ENCODE peak calls at places on chromosome 6, in eight cellular contexts. One of them, this sample, is unnamed.

GRCh38 chr6:71347119-71347518 is 58.5 kb downstream of the OGFRL1 start:
- DNase-seq in A673: no peak
- DNase-seq in upper lobe of right lung: no peak
- DNase-seq in upper lobe of left lung: no peak
- DNase-seq in HFF-Myc: no peak
- DNase-seq in uterus: no peak
- DNase-seq in CD8-positive, alpha-beta T cell: no peak
- DNase-seq in left ventricle myocardium inferior: no peak
- DNase-seq in this sample: no peak

GRCh38 chr6:2999005-2999620 is 581 bp upstream of the NQO2 start:
- DNase-seq in A673: peak
- DNase-seq in upper lobe of right lung: no peak
- DNase-seq in upper lobe of left lung: no peak
- DNase-seq in HFF-Myc: no peak
- DNase-seq in uterus: no peak
- DNase-seq in CD8-positive, alpha-beta T cell: no peak
- DNase-seq in left ventricle myocardium inferior: no peak
- DNase-seq in this sample: no peak

GRCh38 chr6:128870751-128871150 is 12.2 kb upstream of the LAMA2 start:
- DNase-seq in A673: no peak
- DNase-seq in upper lobe of right lung: no peak
- DNase-seq in upper lobe of left lung: no peak
- DNase-seq in HFF-Myc: no peak
- DNase-seq in uterus: no peak
- DNase-seq in CD8-positive, alpha-beta T cell: no peak
- DNase-seq in left ventricle myocardium inferior: no peak
- DNase-seq in this sample: no peak

GRCh38 chr6:3284436-3284876 is 25.7 kb downstream of the PSMG4 start:
- DNase-seq in A673: peak
- DNase-seq in upper lobe of right lung: peak
- DNase-seq in upper lobe of left lung: no peak
- DNase-seq in HFF-Myc: no peak
- DNase-seq in uterus: no peak
- DNase-seq in CD8-positive, alpha-beta T cell: no peak
- DNase-seq in left ventricle myocardium inferior: no peak
- DNase-seq in this sample: no peak

GRCh38 chr6:2165216-2165725 is 80.1 kb downstream of the GMDS start:
- DNase-seq in A673: no peak
- DNase-seq in upper lobe of right lung: no peak
- DNase-seq in upper lobe of left lung: no peak
- DNase-seq in HFF-Myc: no peak
- DNase-seq in uterus: no peak
- DNase-seq in CD8-positive, alpha-beta T cell: no peak
- DNase-seq in left ventricle myocardium inferior: no peak
- DNase-seq in this sample: no peak

GRCh38 chr6:100886078-100886477 is 4.9 kb upstream of the ASCC3 start:
- DNase-seq in A673: no peak
- DNase-seq in upper lobe of right lung: no peak
- DNase-seq in upper lobe of left lung: no peak
- DNase-seq in HFF-Myc: no peak
- DNase-seq in uterus: no peak
- DNase-seq in CD8-positive, alpha-beta T cell: no peak
- DNase-seq in left ventricle myocardium inferior: no peak
- DNase-seq in this sample: no peak

GRCh38 chr6:114040871-114041270 is 69.9 kb upstream of the HDAC2 start:
- DNase-seq in A673: no peak
- DNase-seq in upper lobe of right lung: no peak
- DNase-seq in upper lobe of left lung: no peak
- DNase-seq in HFF-Myc: no peak
- DNase-seq in uterus: no peak
- DNase-seq in CD8-positive, alpha-beta T cell: no peak
- DNase-seq in left ventricle myocardium inferior: no peak
- DNase-seq in this sample: no peak

GRCh38 chr6:150775804-150776203 is 89.7 kb upstream of the MTHFD1L start:
- DNase-seq in A673: no peak
- DNase-seq in upper lobe of right lung: no peak
- DNase-seq in upper lobe of left lung: no peak
- DNase-seq in HFF-Myc: no peak
- DNase-seq in uterus: no peak
- DNase-seq in CD8-positive, alpha-beta T cell: no peak
- DNase-seq in left ventricle myocardium inferior: no peak
- DNase-seq in this sample: no peak

GRCh38 chr6:160801418-160801817 is 99.4 kb downstream of the PLG start:
- DNase-seq in A673: no peak
- DNase-seq in upper lobe of right lung: no peak
- DNase-seq in upper lobe of left lung: no peak
- DNase-seq in HFF-Myc: no peak
- DNase-seq in uterus: no peak
- DNase-seq in CD8-positive, alpha-beta T cell: no peak
- DNase-seq in left ventricle myocardium inferior: no peak
- DNase-seq in this sample: no peak

GRCh38 chr6:8539446-8539845 is 104.1 kb upstream of the SLC35B3 start:
- DNase-seq in A673: peak
- DNase-seq in upper lobe of right lung: no peak
- DNase-seq in upper lobe of left lung: no peak
- DNase-seq in HFF-Myc: peak
- DNase-seq in uterus: no peak
- DNase-seq in CD8-positive, alpha-beta T cell: no peak
- DNase-seq in left ventricle myocardium inferior: no peak
- DNase-seq in this sample: peak

GRCh38 chr6:35647400-35647799 is 41.3 kb downstream of the FKBP5 start:
- DNase-seq in A673: no peak
- DNase-seq in upper lobe of right lung: no peak
- DNase-seq in upper lobe of left lung: no peak
- DNase-seq in HFF-Myc: no peak
- DNase-seq in uterus: no peak
- DNase-seq in CD8-positive, alpha-beta T cell: no peak
- DNase-seq in left ventricle myocardium inferior: no peak
- DNase-seq in this sample: no peak

GRCh38 chr6:119348308-119349040 is 1.1 kb downstream of the MAN1A1 start:
- DNase-seq in A673: peak
- DNase-seq in upper lobe of right lung: peak
- DNase-seq in upper lobe of left lung: peak
- DNase-seq in HFF-Myc: no peak
- DNase-seq in uterus: peak
- DNase-seq in CD8-positive, alpha-beta T cell: peak
- DNase-seq in left ventricle myocardium inferior: peak
- DNase-seq in this sample: no peak

GRCh38 chr6:7236312-7237209 is 76.4 kb downstream of the SSR1 start:
- DNase-seq in A673: no peak
- DNase-seq in upper lobe of right lung: no peak
- DNase-seq in upper lobe of left lung: no peak
- DNase-seq in HFF-Myc: no peak
- DNase-seq in uterus: no peak
- DNase-seq in CD8-positive, alpha-beta T cell: no peak
- DNase-seq in left ventricle myocardium inferior: no peak
- DNase-seq in this sample: no peak

GRCh38 chr6:85537055-85537494 is 56.6 kb downstream of the SNX14 start:
- DNase-seq in A673: peak
- DNase-seq in upper lobe of right lung: no peak
- DNase-seq in upper lobe of left lung: no peak
- DNase-seq in HFF-Myc: no peak
- DNase-seq in uterus: no peak
- DNase-seq in CD8-positive, alpha-beta T cell: no peak
- DNase-seq in left ventricle myocardium inferior: no peak
- DNase-seq in this sample: peak

GRCh38 chr6:3928111-3928510 is 78.9 kb downstream of the FAM50B start:
- DNase-seq in A673: no peak
- DNase-seq in upper lobe of right lung: no peak
- DNase-seq in upper lobe of left lung: no peak
- DNase-seq in HFF-Myc: no peak
- DNase-seq in uterus: no peak
- DNase-seq in CD8-positive, alpha-beta T cell: no peak
- DNase-seq in left ventricle myocardium inferior: no peak
- DNase-seq in this sample: no peak

GRCh38 chr6:118710616-118711015 is 59.2 kb upstream of the CEP85L start:
- DNase-seq in A673: no peak
- DNase-seq in upper lobe of right lung: no peak
- DNase-seq in upper lobe of left lung: no peak
- DNase-seq in HFF-Myc: no peak
- DNase-seq in uterus: no peak
- DNase-seq in CD8-positive, alpha-beta T cell: no peak
- DNase-seq in left ventricle myocardium inferior: no peak
- DNase-seq in this sample: no peak

GRCh38 chr6:63487123-63487813 is 85.0 kb upstream of the LOC128125822 start:
- DNase-seq in A673: no peak
- DNase-seq in upper lobe of right lung: no peak
- DNase-seq in upper lobe of left lung: no peak
- DNase-seq in HFF-Myc: no peak
- DNase-seq in uterus: no peak
- DNase-seq in CD8-positive, alpha-beta T cell: no peak
- DNase-seq in left ventricle myocardium inferior: no peak
- DNase-seq in this sample: no peak

GRCh38 chr6:34633256-34633655 is 63.3 kb downstream of the ILRUN start:
- DNase-seq in A673: no peak
- DNase-seq in upper lobe of right lung: no peak
- DNase-seq in upper lobe of left lung: no peak
- DNase-seq in HFF-Myc: no peak
- DNase-seq in uterus: no peak
- DNase-seq in CD8-positive, alpha-beta T cell: no peak
- DNase-seq in left ventricle myocardium inferior: no peak
- DNase-seq in this sample: no peak

GRCh38 chr6:138654715-138655634 is 118.6 kb upstream of the CCDC28A start:
- DNase-seq in A673: peak
- DNase-seq in upper lobe of right lung: no peak
- DNase-seq in upper lobe of left lung: no peak
- DNase-seq in HFF-Myc: peak
- DNase-seq in uterus: no peak
- DNase-seq in CD8-positive, alpha-beta T cell: no peak
- DNase-seq in left ventricle myocardium inferior: no peak
- DNase-seq in this sample: no peak
- H3K4me3 ChIP-seq in A673: peak
- H3K4me3 ChIP-seq in upper lobe of right lung: no peak
- H3K4me3 ChIP-seq in upper lobe of left lung: no peak
- H3K4me3 ChIP-seq in HFF-Myc: no peak
- H3K4me3 ChIP-seq in uterus: no peak
- H3K4me3 ChIP-seq in CD8-positive, alpha-beta T cell: no peak
- H3K4me3 ChIP-seq in left ventricle myocardium inferior: no peak
- H3K4me3 ChIP-seq in this sample: no peak

DNA sequence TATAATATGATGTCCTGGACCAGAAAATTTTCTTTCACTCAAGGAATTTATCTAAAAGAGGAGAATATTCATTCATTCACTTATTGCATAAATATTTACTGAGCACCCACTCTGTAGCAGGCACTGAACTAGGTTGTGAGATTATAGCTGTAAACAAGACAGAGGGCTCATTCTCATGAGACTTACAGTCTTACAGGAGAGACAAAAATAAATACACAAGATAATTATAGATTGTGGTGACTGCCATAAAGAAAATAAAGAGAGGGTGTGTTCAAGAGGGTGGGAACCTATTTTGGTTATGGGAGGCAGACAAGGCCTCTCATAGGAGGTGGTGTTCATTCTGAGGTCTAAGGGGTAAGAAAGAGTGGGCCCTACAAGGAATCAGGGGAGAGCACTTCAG is 109.9 kb upstream of the SUPT3H start:
- DNase-seq in A673: no peak
- DNase-seq in upper lobe of right lung: no peak
- DNase-seq in upper lobe of left lung: no peak
- DNase-seq in HFF-Myc: no peak
- DNase-seq in uterus: no peak
- DNase-seq in CD8-positive, alpha-beta T cell: no peak
- DNase-seq in left ventricle myocardium inferior: no peak
- DNase-seq in this sample: no peak
- H3K4me3 ChIP-seq in A673: no peak
- H3K4me3 ChIP-seq in upper lobe of right lung: no peak
- H3K4me3 ChIP-seq in upper lobe of left lung: no peak
- H3K4me3 ChIP-seq in HFF-Myc: no peak
- H3K4me3 ChIP-seq in uterus: no peak
- H3K4me3 ChIP-seq in CD8-positive, alpha-beta T cell: no peak
- H3K4me3 ChIP-seq in left ventricle myocardium inferior: no peak
- H3K4me3 ChIP-seq in this sample: no peak

GRCh38 chr6:57048577-57048976 is 2.1 kb downstream of the KIAA1586 start:
- DNase-seq in A673: no peak
- DNase-seq in upper lobe of right lung: no peak
- DNase-seq in upper lobe of left lung: no peak
- DNase-seq in HFF-Myc: no peak
- DNase-seq in uterus: no peak
- DNase-seq in CD8-positive, alpha-beta T cell: no peak
- DNase-seq in left ventricle myocardium inferior: no peak
- DNase-seq in this sample: no peak
- H3K4me3 ChIP-seq in A673: peak
- H3K4me3 ChIP-seq in upper lobe of right lung: no peak
- H3K4me3 ChIP-seq in upper lobe of left lung: no peak
- H3K4me3 ChIP-seq in HFF-Myc: peak
- H3K4me3 ChIP-seq in uterus: no peak
- H3K4me3 ChIP-seq in CD8-positive, alpha-beta T cell: no peak
- H3K4me3 ChIP-seq in left ventricle myocardium inferior: no peak
- H3K4me3 ChIP-seq in this sample: no peak

DNA sequence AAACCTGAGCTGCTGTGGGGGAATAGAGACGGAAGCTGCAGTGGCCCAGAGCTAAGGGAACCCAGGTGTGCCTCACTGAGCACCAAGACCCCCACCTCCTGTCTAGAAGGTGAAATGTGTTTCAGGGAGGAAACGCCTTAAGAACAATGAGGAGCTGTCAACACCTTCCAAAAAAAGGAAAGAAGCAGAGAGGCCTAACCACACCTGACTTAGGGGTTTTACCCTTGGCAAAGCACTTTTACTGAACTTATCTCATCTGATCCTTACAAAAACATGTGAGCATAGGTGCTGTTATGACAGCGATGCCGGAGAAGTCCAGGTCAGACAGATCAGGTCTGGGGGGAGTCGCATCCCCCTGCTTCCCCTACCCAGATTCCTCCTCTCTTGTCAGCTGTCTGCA is 16.1 kb upstream of the CDKN1A start:
- DNase-seq in A673: no peak
- DNase-seq in upper lobe of right lung: no peak
- DNase-seq in upper lobe of left lung: no peak
- DNase-seq in HFF-Myc: no peak
- DNase-seq in uterus: no peak
- DNase-seq in CD8-positive, alpha-beta T cell: no peak
- DNase-seq in left ventricle myocardium inferior: no peak
- DNase-seq in this sample: no peak
- H3K4me3 ChIP-seq in A673: no peak
- H3K4me3 ChIP-seq in upper lobe of right lung: no peak
- H3K4me3 ChIP-seq in upper lobe of left lung: no peak
- H3K4me3 ChIP-seq in HFF-Myc: no peak
- H3K4me3 ChIP-seq in uterus: no peak
- H3K4me3 ChIP-seq in CD8-positive, alpha-beta T cell: no peak
- H3K4me3 ChIP-seq in left ventricle myocardium inferior: no peak
- H3K4me3 ChIP-seq in this sample: no peak

DNA sequence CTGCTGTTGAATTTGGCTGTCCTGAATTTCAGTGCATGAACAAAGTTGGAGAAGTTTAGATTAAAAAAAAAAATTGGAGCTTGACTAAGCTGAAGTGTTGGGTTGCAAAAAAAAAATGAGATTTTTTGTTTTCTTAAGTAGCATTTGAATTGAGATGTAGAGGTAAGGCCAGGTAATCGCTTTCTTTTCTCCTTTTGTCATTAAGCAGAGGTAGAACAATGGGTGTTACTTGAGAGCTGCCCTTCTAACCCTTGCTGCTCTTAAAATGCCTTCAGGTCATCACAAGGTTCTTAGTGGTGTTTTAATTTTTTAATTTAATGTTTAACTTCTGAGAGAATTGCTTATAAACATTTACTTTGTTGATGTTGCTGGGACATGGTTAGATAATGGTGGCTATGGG is 84.1 kb upstream of the PRDM1 start:
- DNase-seq in A673: no peak
- DNase-seq in upper lobe of right lung: no peak
- DNase-seq in upper lobe of left lung: no peak
- DNase-seq in HFF-Myc: no peak
- DNase-seq in uterus: no peak
- DNase-seq in CD8-positive, alpha-beta T cell: no peak
- DNase-seq in left ventricle myocardium inferior: no peak
- DNase-seq in this sample: no peak
- H3K4me3 ChIP-seq in A673: no peak
- H3K4me3 ChIP-seq in upper lobe of right lung: no peak
- H3K4me3 ChIP-seq in upper lobe of left lung: no peak
- H3K4me3 ChIP-seq in HFF-Myc: no peak
- H3K4me3 ChIP-seq in uterus: no peak
- H3K4me3 ChIP-seq in CD8-positive, alpha-beta T cell: no peak
- H3K4me3 ChIP-seq in left ventricle myocardium inferior: no peak
- H3K4me3 ChIP-seq in this sample: no peak